ENCODE peak calls at places on chromosomes 12 and 14, in five cellular contexts. K is bronchial epithelial cell, D is fibroblast of lung, H is fibroblast of mammary gland, Y is PC-3. C is an unnamed sample.

GRCh38 chr14:101252443-101253214 is 308.7 kb upstream of the DIO3 start:
- DNase-seq in K (no peak), D (no peak), H (no peak), Y (no peak), C (no peak)

GRCh38 chr14:90545966-90546751 is 149.3 kb downstream of the CALM1 start:
- DNase-seq in K (no peak), D (no peak), H (no peak), Y (no peak), C (peak; percentile 16)

GRCh38 chr14:24071144-24071697 is at the start of gene CPNE6:
- DNase-seq in K (no peak), D (no peak), H (no peak), Y (no peak), C (no peak)

GRCh38 chr14:68412505-68413496 is 380.1 kb downstream of the ZFP36L1 start:
- DNase-seq in K (peak; percentile 85), D (peak; percentile 34), H (no peak), Y (peak; percentile 94), C (peak; percentile 54)

GRCh38 chr14:82366803-82367202 is 833.1 kb upstream of the SEL1L start:
- DNase-seq in K (no peak), D (no peak), H (no peak), Y (no peak), C (no peak)

GRCh38 chr12:111838353-111838752 is 3.7 kb upstream of the MAPKAPK5 start:
- DNase-seq in K (no peak), D (no peak), H (no peak), Y (no peak), C (no peak)

GRCh38 chr12:130792926-130793849 is 45.9 kb downstream of the STX2 start:
- DNase-seq in K (no peak), D (no peak), H (no peak), Y (no peak), C (no peak)

GRCh38 chr12:7081037-7081436 is 11.2 kb downstream of the C1R start:
- DNase-seq in K (no peak), D (no peak), H (no peak), Y (no peak), C (no peak)

GRCh38 chr12:76943004-76943403 is 64.2 kb upstream of the CSRP2 start:
- DNase-seq in K (no peak), D (no peak), H (no peak), Y (no peak), C (no peak)

GRCh38 chr12:49865782-49866135 is 22.9 kb upstream of the BCDIN3D start:
- DNase-seq in K (no peak), D (no peak), H (no peak), Y (no peak), C (no peak)

GRCh38 chr12:74538491-74539258 is 1.0 kb downstream of the ATXN7L3B start:
- DNase-seq in K (no peak), D (peak; percentile 11), H (peak; percentile 22), Y (peak; percentile 26), C (no peak)

GRCh38 chr14:31886161-31886835 is 190.8 kb upstream of the ARHGAP5 start:
- DNase-seq in K (no peak), D (peak; percentile 54), H (no peak), Y (no peak), C (no peak)

GRCh38 chr12:123141615-123142517 is 9.0 kb downstream of the PITPNM2 start:
- DNase-seq in K (peak; percentile 65), D (peak; percentile 91), H (peak; percentile 82), Y (peak; percentile 73), C (peak; percentile 65)

GRCh38 chr12:117580718-117581062 is 219.3 kb upstream of the NOS1 start:
- DNase-seq in K (no peak), D (no peak), H (no peak), Y (peak; percentile 47), C (no peak)

GRCh38 chr12:88509851-88510250 is 70.4 kb downstream of the KITLG start:
- DNase-seq in K (no peak), D (no peak), H (peak; percentile 47), Y (no peak), C (no peak)

GRCh38 chr14:22255042-22255441 is 334.0 kb downstream of the DAD1 start:
- DNase-seq in K (no peak), D (no peak), H (no peak), Y (peak; percentile 25), C (no peak)

GRCh38 chr14:32457213-32457920 is 128.3 kb downstream of the AKAP6 start:
- DNase-seq in K (no peak), D (peak; percentile 55), H (peak; percentile 33), Y (no peak), C (no peak)

GRCh38 chr12:1533205-1533601 is 61.2 kb downstream of the FBXL14 start:
- DNase-seq in K (no peak), D (peak; percentile 38), H (peak; percentile 35), Y (no peak), C (no peak)

GRCh38 chr14:101561145-101561896 is at the start of gene DIO3:
- DNase-seq in K (no peak), D (peak; percentile 44), H (no peak), Y (peak; percentile 79), C (no peak)

GRCh38 chr12:45278447-45278846 is 62.6 kb downstream of the ANO6 start:
- DNase-seq in K (no peak), D (no peak), H (peak; percentile 29), Y (no peak), C (no peak)

GRCh38 chr12:25585021-25585523 is 32.0 kb upstream of the LMNTD1 start:
- DNase-seq in K (peak; percentile 90), D (peak; percentile 78), H (peak; percentile 94), Y (no peak), C (peak; percentile 88)

GRCh38 chr14:32366256-32366655 is 37.2 kb downstream of the AKAP6 start:
- DNase-seq in K (no peak), D (peak; percentile 67), H (peak; percentile 84), Y (peak; percentile 4), C (no peak)

GRCh38 chr12:54941659-54942058 is 42.9 kb downstream of the TESPA1 start:
- DNase-seq in K (no peak), D (no peak), H (no peak), Y (no peak), C (no peak)

GRCh38 chr12:32877670-32878459 is 18.7 kb downstream of the PKP2 start:
- DNase-seq in K (no peak), D (no peak), H (peak; percentile 44), Y (no peak), C (no peak)

GRCh38 chr12:88338486-88338885 is 196.4 kb downstream of the TMTC3 start:
- DNase-seq in K (peak; percentile 40), D (peak; percentile 49), H (peak; percentile 34), Y (no peak), C (no peak)

GRCh38 chr12:2877959-2878732 is 1.1 kb downstream of the RHNO1 start:
- DNase-seq in K (peak; percentile 15), D (peak; percentile 27), H (peak; percentile 40), Y (no peak), C (peak; percentile 40)

GRCh38 chr12:88056571-88056970 is 27.4 kb upstream of the C12orf50 start:
- DNase-seq in K (no peak), D (no peak), H (no peak), Y (peak; percentile 8), C (no peak)

GRCh38 chr14:80054020-80054419 is 157.3 kb downstream of the DIO2 start:
- DNase-seq in K (no peak), D (no peak), H (no peak), Y (no peak), C (no peak)

GRCh38 chr14:80055912-80056801 is 155.1 kb downstream of the DIO2 start:
- DNase-seq in K (peak; percentile 48), D (peak; percentile 62), H (peak; percentile 61), Y (peak; percentile 84), C (peak; percentile 64)

GRCh38 chr14:80059041-80059440 is 152.3 kb downstream of the DIO2 start:
- DNase-seq in K (no peak), D (peak; percentile 73), H (no peak), Y (peak; percentile 84), C (no peak)

DNA sequence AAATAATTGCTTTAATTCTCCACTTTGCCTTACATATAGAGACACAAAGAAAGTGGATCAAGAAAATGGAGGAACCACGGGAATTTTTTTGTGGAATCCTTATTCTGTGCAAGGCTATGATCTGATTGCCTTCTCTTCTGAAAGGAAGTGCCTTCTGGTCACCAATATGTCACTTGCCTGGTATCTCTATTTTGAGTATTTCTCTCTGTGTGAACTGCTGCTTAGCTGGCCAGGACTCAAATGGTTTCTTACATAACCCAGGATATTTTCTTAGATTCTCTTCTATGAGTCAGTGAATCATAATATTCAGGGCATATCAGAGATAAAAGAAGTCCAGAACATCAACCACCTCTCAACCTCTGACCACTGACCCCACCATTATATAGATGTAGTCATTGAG is 156.1 kb downstream of the DIO2 start:
- DNase-seq in K (no peak), D (peak; percentile 42), H (no peak), Y (peak; percentile 35), C (no peak)
- H3K4me3 ChIP-seq in K (no peak overlapping the region), D (no peak overlapping the region), H (no peak overlapping the region), Y (no peak overlapping the region), C (no peak overlapping the region)

GRCh38 chr12:104576980-104577925 is 120.5 kb downstream of the CHST11 start:
- DNase-seq in K (no peak), D (peak; percentile 95), H (peak; percentile 61), Y (no peak), C (no peak)

GRCh38 chr12:104578453-104578852 is 121.7 kb downstream of the CHST11 start:
- DNase-seq in K (peak; percentile 66), D (peak; percentile 94), H (peak; percentile 91), Y (peak; percentile 65), C (peak; percentile 73)

GRCh38 chr12:104582739-104583138 is 126.0 kb downstream of the CHST11 start:
- DNase-seq in K (no peak), D (no peak), H (no peak), Y (no peak), C (no peak)

GRCh38 chr12:104581000-104581570 is 124.3 kb downstream of the CHST11 start:
- DNase-seq in K (no peak), D (no peak), H (no peak), Y (no peak), C (no peak)

GRCh38 chr12:104579716-104580495 is 123.2 kb downstream of the CHST11 start:
- DNase-seq in K (no peak), D (peak; percentile 51), H (peak; percentile 47), Y (no peak), C (no peak)
- TF ChIP-seq CTCF in K (no peak), D (no peak), H (no peak), Y (no peak), C (no peak)

GRCh38 chr14:99683619-99684355 is at the start of gene CYP46A1:
- DNase-seq in K (peak; percentile 93), D (peak; percentile 98), H (peak; percentile 98), Y (peak; percentile 99), C (peak; percentile 100)
- H3K4me3 ChIP-seq in K (peak within 1 kb of the TSS; percentile 86), D (peak within 1 kb of the TSS; percentile 62), H (peak within 1 kb of the TSS; percentile 81), Y (peak within 1 kb of the TSS; percentile 89), C (peak within 1 kb of the TSS; percentile 83)

GRCh38 chr12:72574138-72574537 is 302.0 kb downstream of the TRHDE start:
- DNase-seq in K (no peak), D (no peak), H (no peak), Y (peak; percentile 40), C (no peak)

DNA sequence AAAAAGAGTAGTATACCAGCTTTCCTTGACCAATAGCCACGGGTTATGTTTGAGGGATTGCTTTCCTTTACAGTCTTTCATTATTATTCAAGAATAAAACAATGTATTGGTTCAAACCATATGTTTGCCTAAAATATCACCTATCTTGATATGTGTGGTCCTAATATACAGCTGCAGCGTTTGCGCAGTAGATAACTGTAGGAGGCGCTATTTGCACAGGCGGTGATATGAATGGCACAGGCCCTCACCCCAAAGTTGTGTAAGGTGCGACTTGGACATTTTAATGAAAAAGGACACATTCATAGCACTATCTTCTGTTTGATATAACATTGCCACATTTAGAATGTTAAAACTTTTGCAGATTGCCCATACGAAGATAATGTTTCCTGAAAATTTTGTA is 298.4 kb downstream of the TRHDE start:
- DNase-seq in K (no peak), D (no peak), H (no peak), Y (peak; percentile 30), C (peak; percentile 2)
- TF ChIP-seq CTCF in K (no peak), D (no peak), H (no peak), Y (peak; percentile 66), C (no peak)